ENCODE peak calls at places on chromosomes 11 and 22, in nine cellular contexts. W is upper lobe of right lung; T is NCI-H460; F is RWPE1; I is GM04503; S is stimulated activated CD4-positive, alpha-beta T cell treated with anti-CD3 and anti-CD28 coated beads, Interleukin-12 subunit alpha, Interleukin-12 subunit beta, amount 100 ng/mL, for 48 hours; M is SK-MEL-5; U is HCEC 1CT; K is RCC 7860. O is an unnamed sample.

GRCh38 chr11:120256178-120256577 is 16.2 kb downstream of the POU2F3 start:
- DNase-seq in I (no peak), S (no peak), M (no peak), U (no peak), W (no peak), K (no peak), T (no peak), F (no peak), O (no peak)

GRCh38 chr11:59875856-59876519 is 2.6 kb upstream of the OOSP3 start:
- DNase-seq in I (no peak), U (no peak), T (no peak), W (no peak), K (no peak), S (no peak), M (no peak), F (no peak), O (no peak)

GRCh38 chr11:76190376-76190775 is 15.9 kb downstream of the WNT11 start:
- DNase-seq in W (no peak), S (no peak), T (no peak), F (no peak), U (no peak), K (no peak), I (no peak), M (no peak), O (no peak)

GRCh38 chr22:30250713-30251267 is 4.2 kb upstream of the LIF start:
- DNase-seq in I (no peak), M (no peak), W (no peak), T (no peak), F (peak; percentile 79), K (peak; percentile 96), U (no peak), S (no peak), O (peak; percentile 94)

GRCh38 chr11:65214212-65214845 is 32.6 kb downstream of the CAPN1 start:
- DNase-seq in S (no peak), F (no peak), U (no peak), W (no peak), I (no peak), K (no peak), T (no peak), M (no peak), O (no peak)

GRCh38 chr11:126384053-126384335 is 28.5 kb downstream of the ST3GAL4 start:
- DNase-seq in S (no peak), T (no peak), I (no peak), W (no peak), U (no peak), K (no peak), F (no peak), M (no peak), O (no peak)

GRCh38 chr11:46055371-46055770 is 65.9 kb downstream of the PHF21A start:
- DNase-seq in K (no peak), U (peak; percentile 25), W (no peak), I (peak; percentile 31), T (no peak), M (peak; percentile 92), F (no peak), S (no peak), O (no peak)

GRCh38 chr22:22086501-22087158 is 104.0 kb upstream of the TOP3B start:
- DNase-seq in W (no peak), T (no peak), K (no peak), F (no peak), I (no peak), M (no peak), S (no peak), U (peak; percentile 3), O (no peak)

GRCh38 chr22:19036229-19036522 is 86.0 kb downstream of the DGCR2 start:
- DNase-seq in K (no peak), I (no peak), W (no peak), U (no peak), F (no peak), S (no peak), T (no peak), M (no peak), O (no peak)

GRCh38 chr22:40862013-40862412 is at the start of gene DNAJB7:
- DNase-seq in K (no peak), F (no peak), T (no peak), U (no peak), M (no peak), I (no peak), S (no peak), W (no peak), O (no peak)

GRCh38 chr22:39526736-39527171 is 5.8 kb downstream of the RPS19BP1 start:
- DNase-seq in U (no peak), F (no peak), I (no peak), S (no peak), W (no peak), T (no peak), K (no peak), M (no peak), O (no peak)

GRCh38 chr11:86812981-86813380 is 12.6 kb downstream of the PRSS23 start:
- DNase-seq in F (no peak), T (no peak), W (no peak), U (no peak), I (no peak), K (no peak), S (no peak), M (no peak), O (no peak)

GRCh38 chr11:118180300-118180703 is 3.9 kb upstream of the SCN2B start:
- DNase-seq in U (no peak), F (peak; percentile 34), W (no peak), K (no peak), T (no peak), S (no peak), I (no peak), M (peak; percentile 53), O (no peak)

GRCh38 chr11:67119577-67120391 is 721 bp downstream of the KDM2A start:
- DNase-seq in W (peak; percentile 67), F (peak; percentile 26), I (no peak), T (no peak), M (peak; percentile 9), K (no peak), U (peak; percentile 24), S (no peak), O (no peak)

GRCh38 chr22:44500623-44501022 is 2.6 kb upstream of the RTL6 start:
- DNase-seq in K (no peak), M (no peak), U (no peak), I (no peak), W (no peak), F (no peak), T (no peak), S (no peak), O (no peak)

GRCh38 chr11:120613264-120614226 is 102.0 kb downstream of the GRIK4 start:
- DNase-seq in U (no peak), T (no peak), I (no peak), S (no peak), F (no peak), W (no peak), M (no peak), K (no peak), O (no peak)

GRCh38 chr22:33461698-33462434 is 403.7 kb upstream of the SYN3 start:
- DNase-seq in M (no peak), W (no peak), S (no peak), I (no peak), F (no peak), T (no peak), K (no peak), U (no peak), O (no peak)